ENCODE peak calls at places on chromosomes 11 and 22, in six cellular contexts. One of them, this sample, is unnamed.

GRCh38 chr11:86198156-86198555 is 46.4 kb upstream of the EED start:
- DNase-seq in H9: no peak
- DNase-seq in H1: no peak
- DNase-seq in mesenchymal stem cell: no peak
- DNase-seq in IMR-90: no peak
- DNase-seq in mesendoderm: no peak
- DNase-seq in this sample: no peak

GRCh38 chr11:530960-531825 is 4.2 kb downstream of the HRAS start:
- DNase-seq in H1: no peak
- DNase-seq in mesendoderm: no peak
- DNase-seq in mesenchymal stem cell: no peak
- DNase-seq in H9: no peak
- DNase-seq in IMR-90: no peak
- DNase-seq in this sample: no peak

GRCh38 chr11:118628861-118629549 is 21.6 kb downstream of the PHLDB1 start:
- DNase-seq in H9: no peak
- DNase-seq in IMR-90: no peak
- DNase-seq in H1: no peak
- DNase-seq in mesenchymal stem cell: no peak
- DNase-seq in mesendoderm: no peak
- DNase-seq in this sample: no peak

GRCh38 chr22:19086417-19086816 is 35.8 kb downstream of the DGCR2 start:
- DNase-seq in IMR-90: no peak
- DNase-seq in mesendoderm: no peak
- DNase-seq in mesenchymal stem cell: no peak
- DNase-seq in H9: no peak
- DNase-seq in H1: no peak
- DNase-seq in this sample: no peak

GRCh38 chr11:43765194-43765593 is 84.7 kb downstream of the HSD17B12 start:
- DNase-seq in H9: no peak
- DNase-seq in H1: no peak
- DNase-seq in mesendoderm: no peak
- DNase-seq in mesenchymal stem cell: no peak
- DNase-seq in IMR-90: no peak
- DNase-seq in this sample: no peak

GRCh38 chr11:97772696-97773095 is 1248.1 kb upstream of the CNTN5 start:
- DNase-seq in H9: no peak
- DNase-seq in H1: no peak
- DNase-seq in mesendoderm: no peak
- DNase-seq in IMR-90: no peak
- DNase-seq in mesenchymal stem cell: peak
- DNase-seq in this sample: no peak

GRCh38 chr22:24091551-24092420 is 80.7 kb downstream of the CABIN1 start:
- DNase-seq in H9: no peak
- DNase-seq in H1: no peak
- DNase-seq in IMR-90: no peak
- DNase-seq in mesendoderm: no peak
- DNase-seq in mesenchymal stem cell: no peak
- DNase-seq in this sample: no peak

GRCh38 chr22:44147036-44147645 is 33.6 kb upstream of the PARVG start:
- DNase-seq in IMR-90: no peak
- DNase-seq in mesenchymal stem cell: no peak
- DNase-seq in H1: no peak
- DNase-seq in mesendoderm: no peak
- DNase-seq in H9: no peak
- DNase-seq in this sample: no peak

GRCh38 chr22:29702931-29703594 is 16.7 kb upstream of the CABP7 start:
- DNase-seq in mesendoderm: no peak
- DNase-seq in IMR-90: no peak
- DNase-seq in H9: no peak
- DNase-seq in H1: no peak
- DNase-seq in mesenchymal stem cell: no peak
- DNase-seq in this sample: no peak

GRCh38 chr11:36380296-36381004 is 84.4 kb downstream of the PRR5L start:
- DNase-seq in mesendoderm: no peak
- DNase-seq in H9: no peak
- DNase-seq in IMR-90: no peak
- DNase-seq in H1: no peak
- DNase-seq in mesenchymal stem cell: no peak
- DNase-seq in this sample: no peak

GRCh38 chr11:124798991-124799383 is 1.2 kb downstream of the MSANTD2 start:
- DNase-seq in H9: no peak
- DNase-seq in mesendoderm: peak
- DNase-seq in IMR-90: peak
- DNase-seq in H1: no peak
- DNase-seq in mesenchymal stem cell: peak
- DNase-seq in this sample: no peak

GRCh38 chr11:34909955-34910354 is 6.2 kb downstream of the APIP start:
- DNase-seq in H9: no peak
- DNase-seq in mesenchymal stem cell: no peak
- DNase-seq in mesendoderm: no peak
- DNase-seq in H1: no peak
- DNase-seq in IMR-90: no peak
- DNase-seq in this sample: no peak

GRCh38 chr11:34907934-34908593 is 8.1 kb downstream of the APIP start:
- DNase-seq in H1: no peak
- DNase-seq in mesendoderm: no peak
- DNase-seq in mesenchymal stem cell: peak
- DNase-seq in H9: no peak
- DNase-seq in IMR-90: no peak
- DNase-seq in this sample: no peak

GRCh38 chr11:34909435-34909834 is 6.7 kb downstream of the APIP start:
- DNase-seq in mesendoderm: no peak
- DNase-seq in H9: no peak
- DNase-seq in H1: no peak
- DNase-seq in mesenchymal stem cell: no peak
- DNase-seq in IMR-90: no peak
- DNase-seq in this sample: no peak

GRCh38 chr11:34915136-34916013 is 804 bp downstream of the APIP start:
- DNase-seq in mesenchymal stem cell: peak
- DNase-seq in mesendoderm: no peak
- DNase-seq in H1: no peak
- DNase-seq in IMR-90: peak
- DNase-seq in H9: no peak
- DNase-seq in this sample: no peak

GRCh38 chr11:34910817-34911216 is 5.4 kb downstream of the APIP start:
- DNase-seq in mesendoderm: no peak
- DNase-seq in mesenchymal stem cell: no peak
- DNase-seq in H1: no peak
- DNase-seq in H9: no peak
- DNase-seq in IMR-90: no peak
- DNase-seq in this sample: no peak
- H2BK15ac ChIP-seq in mesendoderm: no peak
- H2BK15ac ChIP-seq in mesenchymal stem cell: no peak
- H2BK15ac ChIP-seq in H1: no peak
- H2BK15ac ChIP-seq in H9: no peak
- H2BK15ac ChIP-seq in IMR-90: no peak
- H2BK15ac ChIP-seq in this sample: no peak

DNA sequence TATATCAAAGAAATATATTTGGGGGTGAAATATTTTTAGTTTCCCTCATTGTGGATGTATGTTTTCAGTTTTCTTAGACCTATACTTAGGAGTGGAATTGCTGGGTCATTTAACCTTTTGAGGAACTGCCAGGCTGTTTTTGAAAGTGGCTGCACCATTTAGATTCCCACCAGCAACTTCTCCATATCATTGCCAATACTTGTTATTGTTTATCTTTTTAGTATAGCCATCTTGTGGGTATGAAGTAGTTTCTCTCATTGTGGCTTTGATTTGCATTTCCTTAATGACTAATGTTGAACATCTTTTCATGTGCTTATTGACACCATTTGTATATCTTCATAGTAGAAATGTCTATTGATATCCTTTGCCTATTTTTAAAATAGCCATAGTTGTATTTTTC is 62.1 kb upstream of the B3GNT6 start:
- DNase-seq in H9: no peak
- DNase-seq in mesenchymal stem cell: no peak
- DNase-seq in H1: no peak
- DNase-seq in mesendoderm: no peak
- DNase-seq in IMR-90: no peak
- DNase-seq in this sample: no peak
- H2BK15ac ChIP-seq in H9: no peak
- H2BK15ac ChIP-seq in mesenchymal stem cell: no peak
- H2BK15ac ChIP-seq in H1: no peak
- H2BK15ac ChIP-seq in mesendoderm: no peak
- H2BK15ac ChIP-seq in IMR-90: no peak
- H2BK15ac ChIP-seq in this sample: no peak

GRCh38 chr11:64271339-64272132 is 12.9 kb downstream of the BAD start:
- DNase-seq in mesenchymal stem cell: peak
- DNase-seq in IMR-90: peak
- DNase-seq in H1: peak
- DNase-seq in mesendoderm: peak
- DNase-seq in H9: peak
- DNase-seq in this sample: peak
- H2BK15ac ChIP-seq in mesenchymal stem cell: peak
- H2BK15ac ChIP-seq in IMR-90: no peak
- H2BK15ac ChIP-seq in H1: no peak
- H2BK15ac ChIP-seq in mesendoderm: no peak
- H2BK15ac ChIP-seq in H9: no peak
- H2BK15ac ChIP-seq in this sample: no peak

GRCh38 chr11:113296016-113296415 is 18.4 kb upstream of the TTC12 start:
- DNase-seq in H1: no peak
- DNase-seq in mesendoderm: no peak
- DNase-seq in mesenchymal stem cell: no peak
- DNase-seq in IMR-90: no peak
- DNase-seq in H9: no peak
- DNase-seq in this sample: no peak

GRCh38 chr11:113293936-113294335 is 20.4 kb upstream of the TTC12 start:
- DNase-seq in IMR-90: no peak
- DNase-seq in mesenchymal stem cell: no peak
- DNase-seq in mesendoderm: no peak
- DNase-seq in H9: no peak
- DNase-seq in H1: no peak
- DNase-seq in this sample: no peak

GRCh38 chr11:113296447-113297205 is 17.8 kb upstream of the TTC12 start:
- DNase-seq in H1: no peak
- DNase-seq in mesendoderm: peak
- DNase-seq in mesenchymal stem cell: no peak
- DNase-seq in H9: peak
- DNase-seq in IMR-90: no peak
- DNase-seq in this sample: no peak
- H2BK15ac ChIP-seq in H1: no peak
- H2BK15ac ChIP-seq in mesendoderm: no peak
- H2BK15ac ChIP-seq in mesenchymal stem cell: no peak
- H2BK15ac ChIP-seq in H9: no peak
- H2BK15ac ChIP-seq in IMR-90: no peak
- H2BK15ac ChIP-seq in this sample: peak

DNA sequence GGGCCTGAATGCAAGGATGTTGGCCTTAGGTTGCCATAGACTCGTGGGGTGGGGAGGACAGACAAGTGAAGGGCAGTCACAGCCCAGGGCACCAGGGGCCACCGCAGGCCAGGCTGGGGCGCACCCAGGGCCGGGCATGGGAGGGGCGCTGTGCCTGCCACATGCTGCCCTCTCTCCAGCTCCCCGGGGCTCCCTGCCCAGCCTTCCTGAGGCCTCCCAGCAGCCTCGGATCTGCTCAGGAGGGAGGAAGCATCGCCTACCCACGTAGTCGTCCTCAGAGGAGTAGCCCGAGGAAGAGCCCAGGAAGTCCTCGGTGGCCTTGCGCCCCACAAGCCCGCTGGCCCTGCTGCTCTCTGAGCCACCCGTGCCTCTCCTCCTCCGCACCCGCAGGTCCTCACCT is 5.2 kb downstream of the SUN2 start:
- DNase-seq in mesendoderm: no peak
- DNase-seq in H9: no peak
- DNase-seq in mesenchymal stem cell: no peak
- DNase-seq in H1: no peak
- DNase-seq in IMR-90: no peak
- DNase-seq in this sample: no peak
- H2BK15ac ChIP-seq in mesendoderm: no peak
- H2BK15ac ChIP-seq in H9: no peak
- H2BK15ac ChIP-seq in mesenchymal stem cell: no peak
- H2BK15ac ChIP-seq in H1: no peak
- H2BK15ac ChIP-seq in IMR-90: no peak
- H2BK15ac ChIP-seq in this sample: no peak

GRCh38 chr22:47032091-47032943 is 269.9 kb downstream of the TBC1D22A start:
- DNase-seq in IMR-90: no peak
- DNase-seq in H9: no peak
- DNase-seq in mesenchymal stem cell: no peak
- DNase-seq in H1: no peak
- DNase-seq in mesendoderm: no peak
- DNase-seq in this sample: no peak
- H2BK15ac ChIP-seq in IMR-90: no peak
- H2BK15ac ChIP-seq in H9: no peak
- H2BK15ac ChIP-seq in mesenchymal stem cell: no peak
- H2BK15ac ChIP-seq in H1: peak
- H2BK15ac ChIP-seq in mesendoderm: no peak
- H2BK15ac ChIP-seq in this sample: no peak